ENCODE peak calls at places on chromosomes 6 and 20, in seven cellular contexts. One of them, this sample, is unnamed.

GRCh38 chr6:111604259-111605099 is 1.2 kb downstream of the TRAF3IP2 start:
- DNase-seq in heart left ventricle: peak; percentile 87
- DNase-seq in A549: no peak
- DNase-seq in Panc1: no peak
- DNase-seq in hepatocyte: peak; percentile 51
- DNase-seq in lower lobe of right lung: no peak
- DNase-seq in gastrocnemius medialis: peak; percentile 91
- DNase-seq in this sample: no peak

GRCh38 chr20:5658897-5659296 is 91.3 kb upstream of the SHLD1 start:
- DNase-seq in heart left ventricle: peak; percentile 79
- DNase-seq in A549: peak; percentile 68
- DNase-seq in Panc1: no peak
- DNase-seq in hepatocyte: peak; percentile 80
- DNase-seq in lower lobe of right lung: peak; percentile 70
- DNase-seq in gastrocnemius medialis: peak; percentile 44
- DNase-seq in this sample: peak; percentile 24

GRCh38 chr6:135576055-135576454 is 78.5 kb upstream of the AHI1 start:
- DNase-seq in heart left ventricle: no peak
- DNase-seq in A549: no peak
- DNase-seq in Panc1: peak; percentile 2
- DNase-seq in hepatocyte: no peak
- DNase-seq in lower lobe of right lung: no peak
- DNase-seq in gastrocnemius medialis: no peak
- DNase-seq in this sample: no peak

GRCh38 chr6:70423189-70424133 is 10.2 kb downstream of the FAM135A start:
- DNase-seq in heart left ventricle: no peak
- DNase-seq in A549: no peak
- DNase-seq in Panc1: no peak
- DNase-seq in hepatocyte: no peak
- DNase-seq in lower lobe of right lung: no peak
- DNase-seq in gastrocnemius medialis: no peak
- DNase-seq in this sample: no peak

GRCh38 chr20:48668451-48668946 is 159.3 kb downstream of the PREX1 start:
- DNase-seq in heart left ventricle: peak; percentile 49
- DNase-seq in A549: no peak
- DNase-seq in Panc1: no peak
- DNase-seq in hepatocyte: no peak
- DNase-seq in lower lobe of right lung: no peak
- DNase-seq in gastrocnemius medialis: no peak
- DNase-seq in this sample: no peak

GRCh38 chr6:151196571-151196970 is 43.2 kb upstream of the AKAP12 start:
- DNase-seq in heart left ventricle: peak; percentile 51
- DNase-seq in A549: no peak
- DNase-seq in Panc1: no peak
- DNase-seq in hepatocyte: no peak
- DNase-seq in lower lobe of right lung: no peak
- DNase-seq in gastrocnemius medialis: peak; percentile 62
- DNase-seq in this sample: no peak

GRCh38 chr6:73074175-73074574 is 151.1 kb downstream of the KHDC1L start:
- DNase-seq in heart left ventricle: no peak
- DNase-seq in A549: peak; percentile 9
- DNase-seq in Panc1: peak; percentile 95
- DNase-seq in hepatocyte: no peak
- DNase-seq in lower lobe of right lung: no peak
- DNase-seq in gastrocnemius medialis: no peak
- DNase-seq in this sample: no peak

GRCh38 chr20:2593756-2594155 is 57.4 kb downstream of the TMC2 start:
- DNase-seq in heart left ventricle: no peak
- DNase-seq in A549: no peak
- DNase-seq in Panc1: no peak
- DNase-seq in hepatocyte: no peak
- DNase-seq in lower lobe of right lung: no peak
- DNase-seq in gastrocnemius medialis: no peak
- DNase-seq in this sample: no peak

GRCh38 chr6:87333591-87334181 is 4.6 kb upstream of the GJB7 start:
- DNase-seq in heart left ventricle: no peak
- DNase-seq in A549: no peak
- DNase-seq in Panc1: no peak
- DNase-seq in hepatocyte: no peak
- DNase-seq in lower lobe of right lung: no peak
- DNase-seq in gastrocnemius medialis: no peak
- DNase-seq in this sample: no peak

GRCh38 chr6:26033942-26034354 is 53.3 kb upstream of the HFE start:
- DNase-seq in heart left ventricle: no peak
- DNase-seq in A549: no peak
- DNase-seq in Panc1: no peak
- DNase-seq in hepatocyte: no peak
- DNase-seq in lower lobe of right lung: peak; percentile 58
- DNase-seq in gastrocnemius medialis: no peak
- DNase-seq in this sample: no peak

GRCh38 chr20:51189814-51190782 is 167.2 kb upstream of the KCNG1 start:
- DNase-seq in heart left ventricle: no peak
- DNase-seq in A549: no peak
- DNase-seq in Panc1: no peak
- DNase-seq in hepatocyte: no peak
- DNase-seq in lower lobe of right lung: no peak
- DNase-seq in gastrocnemius medialis: no peak
- DNase-seq in this sample: no peak

GRCh38 chr6:166839569-166839968 is 116.8 kb downstream of the RNASET2 start:
- DNase-seq in heart left ventricle: no peak
- DNase-seq in A549: no peak
- DNase-seq in Panc1: no peak
- DNase-seq in hepatocyte: no peak
- DNase-seq in lower lobe of right lung: no peak
- DNase-seq in gastrocnemius medialis: no peak
- DNase-seq in this sample: no peak

GRCh38 chr20:52082612-52083011 is 109.0 kb downstream of the ZFP64 start:
- DNase-seq in heart left ventricle: no peak
- DNase-seq in A549: no peak
- DNase-seq in Panc1: no peak
- DNase-seq in hepatocyte: no peak
- DNase-seq in lower lobe of right lung: no peak
- DNase-seq in gastrocnemius medialis: no peak
- DNase-seq in this sample: no peak

GRCh38 chr6:149118737-149119653 is 198.5 kb upstream of the TAB2 start:
- DNase-seq in heart left ventricle: no peak
- DNase-seq in A549: no peak
- DNase-seq in Panc1: no peak
- DNase-seq in hepatocyte: no peak
- DNase-seq in lower lobe of right lung: no peak
- DNase-seq in gastrocnemius medialis: no peak
- DNase-seq in this sample: no peak

GRCh38 chr20:54345301-54345724 is 130.1 kb upstream of the DOK5 start:
- DNase-seq in heart left ventricle: no peak
- DNase-seq in A549: peak; percentile 24
- DNase-seq in Panc1: peak; percentile 22
- DNase-seq in hepatocyte: no peak
- DNase-seq in lower lobe of right lung: no peak
- DNase-seq in gastrocnemius medialis: no peak
- DNase-seq in this sample: no peak

GRCh38 chr6:32045811-32046449 is 7.7 kb downstream of the CYP21A2 start:
- DNase-seq in heart left ventricle: peak; percentile 34
- DNase-seq in A549: no peak
- DNase-seq in Panc1: no peak
- DNase-seq in hepatocyte: no peak
- DNase-seq in lower lobe of right lung: no peak
- DNase-seq in gastrocnemius medialis: peak; percentile 43
- DNase-seq in this sample: no peak

GRCh38 chr6:156883497-156884252 is 106.5 kb downstream of the ARID1B start:
- DNase-seq in heart left ventricle: no peak
- DNase-seq in A549: no peak
- DNase-seq in Panc1: no peak
- DNase-seq in hepatocyte: peak; percentile 29
- DNase-seq in lower lobe of right lung: no peak
- DNase-seq in gastrocnemius medialis: no peak
- DNase-seq in this sample: no peak

GRCh38 chr6:43457643-43458042 is 2.3 kb upstream of the DLK2 start:
- DNase-seq in heart left ventricle: no peak
- DNase-seq in A549: no peak
- DNase-seq in Panc1: no peak
- DNase-seq in hepatocyte: peak; percentile 11
- DNase-seq in lower lobe of right lung: no peak
- DNase-seq in gastrocnemius medialis: no peak
- DNase-seq in this sample: no peak

GRCh38 chr6:27758471-27758870 is 153.7 kb downstream of the OR2B2 start:
- DNase-seq in heart left ventricle: no peak
- DNase-seq in A549: no peak
- DNase-seq in Panc1: no peak
- DNase-seq in hepatocyte: no peak
- DNase-seq in lower lobe of right lung: no peak
- DNase-seq in gastrocnemius medialis: no peak
- DNase-seq in this sample: no peak

GRCh38 chr6:168130683-168131371 is 51.8 kb upstream of the FRMD1 start:
- DNase-seq in heart left ventricle: no peak
- DNase-seq in A549: no peak
- DNase-seq in Panc1: no peak
- DNase-seq in hepatocyte: no peak
- DNase-seq in lower lobe of right lung: no peak
- DNase-seq in gastrocnemius medialis: no peak
- DNase-seq in this sample: no peak

GRCh38 chr6:168133186-168133585 is 54.2 kb upstream of the FRMD1 start:
- DNase-seq in heart left ventricle: peak; percentile 59
- DNase-seq in A549: no peak
- DNase-seq in Panc1: no peak
- DNase-seq in hepatocyte: peak; percentile 56
- DNase-seq in lower lobe of right lung: no peak
- DNase-seq in gastrocnemius medialis: peak; percentile 24
- DNase-seq in this sample: no peak

GRCh38 chr6:168131464-168132415 is 52.7 kb upstream of the FRMD1 start:
- DNase-seq in heart left ventricle: no peak
- DNase-seq in A549: no peak
- DNase-seq in Panc1: no peak
- DNase-seq in hepatocyte: peak; percentile 37
- DNase-seq in lower lobe of right lung: no peak
- DNase-seq in gastrocnemius medialis: no peak
- DNase-seq in this sample: no peak

GRCh38 chr6:168133707-168134398 is 54.8 kb upstream of the FRMD1 start:
- DNase-seq in heart left ventricle: no peak
- DNase-seq in A549: no peak
- DNase-seq in Panc1: no peak
- DNase-seq in hepatocyte: no peak
- DNase-seq in lower lobe of right lung: no peak
- DNase-seq in gastrocnemius medialis: no peak
- DNase-seq in this sample: no peak

GRCh38 chr6:168132531-168133184 is 53.6 kb upstream of the FRMD1 start:
- DNase-seq in heart left ventricle: peak; percentile 76
- DNase-seq in A549: peak; percentile 39
- DNase-seq in Panc1: no peak
- DNase-seq in hepatocyte: peak; percentile 73
- DNase-seq in lower lobe of right lung: no peak
- DNase-seq in gastrocnemius medialis: peak; percentile 35
- DNase-seq in this sample: no peak
- TF ChIP-seq CTCF in heart left ventricle: peak; percentile 69
- TF ChIP-seq CTCF in A549: peak; percentile 45
- TF ChIP-seq CTCF in Panc1: no peak
- TF ChIP-seq CTCF in hepatocyte: peak; percentile 60
- TF ChIP-seq CTCF in lower lobe of right lung: peak; percentile 60
- TF ChIP-seq CTCF in gastrocnemius medialis: peak; percentile 43
- TF ChIP-seq CTCF in this sample: no peak

DNA sequence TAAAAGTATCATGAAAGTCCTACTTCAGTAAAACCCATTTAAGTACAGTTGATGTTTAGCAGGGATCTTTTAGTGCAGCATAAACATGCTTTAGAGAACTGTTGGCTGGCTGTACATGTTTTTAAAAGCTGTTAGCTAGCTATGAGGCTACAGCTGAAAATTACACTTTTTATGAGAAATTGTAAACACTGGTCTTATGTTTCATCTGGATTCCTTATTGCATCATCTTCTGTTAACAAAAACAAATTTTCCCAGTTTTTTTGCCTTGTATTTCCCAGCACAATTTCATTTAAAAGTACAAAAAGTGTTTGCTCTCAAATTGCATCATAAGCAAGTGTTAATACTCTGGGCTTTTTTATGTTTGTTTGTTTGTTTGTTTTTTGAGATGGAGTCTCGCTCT is 18.3 kb upstream of the HLA-E start:
- DNase-seq in heart left ventricle: no peak
- DNase-seq in A549: no peak
- DNase-seq in Panc1: no peak
- DNase-seq in hepatocyte: no peak
- DNase-seq in lower lobe of right lung: no peak
- DNase-seq in gastrocnemius medialis: no peak
- DNase-seq in this sample: no peak
- H3K27ac ChIP-seq in heart left ventricle: no peak overlapping the region
- H3K27ac ChIP-seq in A549: no peak overlapping the region
- H3K27ac ChIP-seq in Panc1: no peak overlapping the region
- H3K27ac ChIP-seq in hepatocyte: no peak overlapping the region
- H3K27ac ChIP-seq in lower lobe of right lung: no peak overlapping the region
- H3K27ac ChIP-seq in gastrocnemius medialis: no peak overlapping the region
- H3K27ac ChIP-seq in this sample: no peak overlapping the region

DNA sequence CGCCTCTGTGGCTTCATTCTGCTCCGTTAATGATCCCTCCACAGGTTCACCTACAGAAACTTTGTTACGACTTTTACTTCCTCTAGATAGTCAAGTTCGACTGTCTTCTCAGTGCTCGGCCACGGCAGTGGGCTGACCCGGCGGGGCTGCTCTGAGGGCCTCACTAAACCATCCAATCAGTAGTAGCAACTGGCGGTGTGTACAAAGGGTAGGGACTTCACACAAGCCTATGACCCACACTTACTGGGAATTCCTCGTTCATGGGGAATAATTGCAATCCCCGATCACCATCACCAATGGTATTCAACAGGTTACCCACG is 1959.2 kb upstream of the DEFB115 start:
- DNase-seq in heart left ventricle: no peak
- DNase-seq in A549: no peak
- DNase-seq in Panc1: no peak
- DNase-seq in hepatocyte: no peak
- DNase-seq in lower lobe of right lung: no peak
- DNase-seq in gastrocnemius medialis: no peak
- DNase-seq in this sample: no peak
- H3K9me3 ChIP-seq in heart left ventricle: peaks cover 25% of the 10 kb centered on the region
- H3K9me3 ChIP-seq in A549: peaks cover 4% of the 10 kb centered on the region
- H3K9me3 ChIP-seq in Panc1: no peaks in the 10 kb centered on the region
- H3K9me3 ChIP-seq in hepatocyte: no peaks in the 10 kb centered on the region
- H3K9me3 ChIP-seq in lower lobe of right lung: peaks cover 7% of the 10 kb centered on the region
- H3K9me3 ChIP-seq in gastrocnemius medialis: no peaks in the 10 kb centered on the region
- H3K9me3 ChIP-seq in this sample: peaks cover 9% of the 10 kb centered on the region

DNA sequence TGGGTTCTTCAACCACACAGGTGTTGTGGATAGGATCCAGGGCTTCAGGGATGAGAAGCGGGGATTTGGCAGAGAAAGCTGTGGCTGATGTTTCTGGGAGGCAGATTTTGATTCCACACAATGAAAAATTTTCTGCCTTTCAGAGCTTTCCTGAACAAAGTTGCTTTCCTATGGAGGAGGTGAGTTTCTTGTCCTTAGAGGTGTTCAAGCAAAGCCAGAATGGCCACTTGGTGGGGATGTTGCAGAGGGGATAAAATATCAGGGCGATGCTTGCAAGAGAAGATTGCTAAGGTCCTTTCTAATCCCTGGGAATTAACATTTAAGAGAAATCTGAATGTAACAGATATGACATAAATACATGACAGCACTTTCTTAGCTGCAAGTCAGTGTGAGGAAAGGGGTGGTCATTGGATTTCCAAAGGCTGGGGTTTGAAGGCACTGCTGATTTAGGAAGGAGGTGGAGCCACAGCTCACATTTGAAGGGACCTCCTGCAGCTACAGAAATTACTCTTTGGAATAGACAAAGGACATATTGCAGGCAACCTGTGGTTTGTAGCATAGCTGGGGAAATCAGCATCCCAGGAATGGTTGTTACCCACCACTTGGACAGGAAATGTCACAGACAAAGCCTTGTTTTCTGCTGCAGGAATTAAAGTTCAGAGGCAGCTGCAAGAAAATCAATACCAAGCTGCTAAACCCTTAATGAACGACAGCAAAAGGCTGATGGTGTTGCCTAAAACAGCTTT is 271.1 kb upstream of the CHD6 start:
- DNase-seq in heart left ventricle: no peak
- DNase-seq in A549: no peak
- DNase-seq in Panc1: no peak
- DNase-seq in hepatocyte: no peak
- DNase-seq in lower lobe of right lung: no peak
- DNase-seq in gastrocnemius medialis: no peak
- DNase-seq in this sample: no peak
- TF ChIP-seq CTCF in heart left ventricle: no peak
- TF ChIP-seq CTCF in A549: peak; percentile 11
- TF ChIP-seq CTCF in Panc1: peak; percentile 41
- TF ChIP-seq CTCF in hepatocyte: peak; percentile 31
- TF ChIP-seq CTCF in lower lobe of right lung: no peak
- TF ChIP-seq CTCF in gastrocnemius medialis: no peak
- TF ChIP-seq CTCF in this sample: no peak

This sample was measured in CD4-positive, alpha-beta T cell.